ENCODE peak calls at places on chromosomes 1 and 21, in five cellular contexts. H is H1, V is K562, I is HepG2, O is GM12878. B is an unnamed sample.

GRCh38 chr1:65434760-65435159 is 14.3 kb downstream of the LEPR start:
- DNase-seq in H (no peak), V (no peak), I (no peak), O (no peak), B (no peak)

GRCh38 chr21:15063081-15063820 is 1.5 kb downstream of the NRIP1 start:
- DNase-seq in I (peak), V (peak), O (no peak), H (no peak), B (no peak)

GRCh38 chr1:200323856-200324400 is 85.9 kb downstream of the ZNF281 start:
- DNase-seq in I (no peak), O (no peak), H (no peak), V (no peak), B (no peak)

GRCh38 chr21:43884012-43884860 is 19.2 kb downstream of the AGPAT3 start:
- DNase-seq in H (no peak), I (peak), V (peak), O (no peak), B (peak)

GRCh38 chr1:218659911-218660677 is 315.0 kb downstream of the TGFB2 start:
- DNase-seq in V (no peak), O (no peak), I (no peak), H (no peak), B (no peak)

GRCh38 chr1:8562881-8563865 is 245.3 kb downstream of the SLC45A1 start:
- DNase-seq in V (peak), H (no peak), I (peak), O (no peak), B (no peak)

GRCh38 chr1:17053071-17053684 is 654 bp downstream of the SDHB start:
- DNase-seq in I (no peak), H (no peak), O (no peak), V (peak), B (no peak)

GRCh38 chr1:209402697-209403096 is 180.8 kb upstream of the CAMK1G start:
- DNase-seq in O (no peak), I (no peak), H (no peak), V (no peak), B (no peak)

GRCh38 chr21:37536616-37537278 is 170.2 kb downstream of the DYRK1A start:
- DNase-seq in V (peak), I (no peak), O (no peak), H (no peak), B (no peak)

GRCh38 chr1:51915958-51916357 is 37.4 kb upstream of the NRDC start:
- DNase-seq in O (no peak), H (no peak), I (no peak), V (no peak), B (no peak)

GRCh38 chr1:41535236-41535720 is 50.8 kb upstream of the EDN2 start:
- DNase-seq in I (no peak), O (no peak), V (no peak), H (no peak), B (no peak)

GRCh38 chr1:232891116-232891515 is 59.3 kb upstream of the NTPCR start:
- DNase-seq in O (no peak), V (no peak), H (no peak), I (no peak), B (no peak)

GRCh38 chr1:32071758-32072621 is 749 bp upstream of the TMEM39B start:
- DNase-seq in V (no peak), I (peak), O (no peak), H (no peak), B (no peak)

GRCh38 chr1:217089239-217090014 is 366.2 kb upstream of the ESRRG start:
- DNase-seq in O (no peak), I (no peak), V (no peak), H (no peak), B (no peak)

GRCh38 chr1:204150702-204151561 is 912 bp downstream of the ETNK2 start:
- DNase-seq in O (no peak), H (no peak), I (no peak), V (no peak), B (no peak)

GRCh38 chr1:30249446-30250337 is 473.7 kb downstream of the MATN1 start:
- DNase-seq in I (no peak), O (no peak), H (no peak), V (no peak), B (no peak)

GRCh38 chr1:234699795-234700665 is 90.1 kb upstream of the IRF2BP2 start:
- DNase-seq in V (peak), I (no peak), O (peak), H (no peak), B (peak)

GRCh38 chr1:89938171-89939055 is 56.5 kb upstream of the ZNF326 start:
- DNase-seq in H (no peak), O (no peak), I (peak), V (peak), B (no peak)

GRCh38 chr1:225848044-225848955 is 33.9 kb downstream of the TMEM63A start:
- DNase-seq in I (no peak), V (peak), O (peak), H (no peak), B (no peak)

GRCh38 chr1:109783436-109783835 is 19.7 kb upstream of the EPS8L3 start:
- DNase-seq in O (no peak), H (no peak), I (no peak), V (no peak), B (peak)

GRCh38 chr1:116506132-116507004 is 64.5 kb downstream of the CD58 start:
- DNase-seq in V (peak), I (no peak), H (no peak), O (no peak), B (no peak)

GRCh38 chr1:36359911-36360310 is 25.8 kb downstream of the STK40 start:
- DNase-seq in O (no peak), H (no peak), V (no peak), I (no peak), B (no peak)

GRCh38 chr1:182625716-182626504 is 21.7 kb upstream of the RGS16 start:
- DNase-seq in O (no peak), H (no peak), I (no peak), V (no peak), B (no peak)
- TF ChIP-seq ATF3 in O (no peak), H (no peak), I (no peak), V (no peak), B (no peak)

GRCh38 chr1:102896286-102896685 is 212.0 kb downstream of the COL11A1 start:
- DNase-seq in I (no peak), O (no peak), V (no peak), H (no peak), B (no peak)

GRCh38 chr1:102899935-102900334 is 208.4 kb downstream of the COL11A1 start:
- DNase-seq in O (no peak), I (no peak), H (no peak), V (no peak), B (no peak)

GRCh38 chr1:102902045-102902444 is 206.3 kb downstream of the COL11A1 start:
- DNase-seq in H (no peak), V (no peak), I (no peak), O (no peak), B (no peak)

GRCh38 chr1:102896771-102897170 is 211.6 kb downstream of the COL11A1 start:
- DNase-seq in H (no peak), O (no peak), I (no peak), V (no peak), B (no peak)

DNA sequence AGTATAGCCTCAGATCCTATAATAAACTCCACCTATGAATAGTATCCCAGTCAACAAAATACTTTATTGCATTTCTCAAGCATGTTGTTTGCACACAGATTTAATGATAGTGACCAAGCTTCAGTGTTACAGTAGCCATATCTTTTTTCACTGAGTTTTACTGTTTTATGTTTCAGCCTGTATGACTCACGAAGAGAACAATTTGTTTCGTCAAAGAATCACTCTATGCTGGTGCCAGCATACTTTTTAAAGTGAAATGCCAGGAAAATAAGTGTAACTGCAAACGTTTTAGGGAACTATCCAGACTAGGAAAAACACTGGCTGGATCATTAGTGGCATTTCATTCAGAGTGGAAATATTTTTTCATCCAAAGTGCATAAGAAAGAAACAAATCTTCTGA is 210.8 kb downstream of the COL11A1 start:
- DNase-seq in V (no peak), I (no peak), O (no peak), H (no peak), B (no peak)
- TF ChIP-seq JUND in V (no peak), I (no peak), O (no peak), H (no peak), B (no peak)

DNA sequence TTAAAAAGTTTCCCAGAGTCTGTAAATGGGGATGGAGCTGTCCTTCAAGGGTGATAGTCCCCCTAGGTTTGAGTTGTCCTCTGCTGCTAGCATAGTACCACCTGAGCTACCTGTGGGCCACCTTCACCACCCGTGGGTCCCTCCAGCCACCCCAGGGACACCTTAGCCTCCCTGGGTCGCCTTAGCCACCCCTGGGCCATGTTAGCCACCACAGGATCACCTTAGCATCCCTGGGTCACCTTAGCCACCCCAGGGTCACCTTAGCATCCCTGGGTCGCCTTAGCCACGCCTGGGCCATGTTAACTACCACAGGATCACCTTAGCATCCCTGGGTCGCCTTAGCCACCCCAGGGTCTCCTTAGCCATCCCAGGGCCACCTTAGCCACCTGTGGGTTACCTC is 67.1 kb downstream of the ADARB1 start:
- DNase-seq in I (no peak), H (no peak), V (no peak), O (no peak), B (no peak)
- H3K9ac ChIP-seq in I (no peak), H (no peak), V (no peak), O (no peak), B (no peak)

GRCh38 chr21:26140185-26140584 is 30.4 kb downstream of the APP start:
- DNase-seq in V (peak), H (no peak), I (peak), O (no peak), B (peak)
- TF ChIP-seq ATF3 in V (no peak), H (no peak), I (no peak), O (no peak), B (no peak)

GRCh38 chr1:5896706-5897105 is 95.5 kb downstream of the NPHP4 start:
- DNase-seq in O (no peak), I (no peak), H (no peak), V (no peak), B (no peak)
- TF ChIP-seq JUND in O (no peak), I (no peak), H (no peak), V (no peak), B (no peak)

GRCh38 chr1:151519667-151520066 is 8.5 kb downstream of the CGN start:
- DNase-seq in I (no peak), V (no peak), H (no peak), O (no peak), B (no peak)

GRCh38 chr1:151518936-151519335 is 7.7 kb downstream of the CGN start:
- DNase-seq in V (no peak), I (no peak), H (no peak), O (no peak), B (no peak)

GRCh38 chr1:151523331-151523730 is 12.1 kb downstream of the CGN start:
- DNase-seq in H (no peak), V (no peak), I (no peak), O (no peak), B (no peak)

GRCh38 chr1:151518431-151518830 is 7.2 kb downstream of the CGN start:
- DNase-seq in V (no peak), H (no peak), O (no peak), I (no peak), B (no peak)

DNA sequence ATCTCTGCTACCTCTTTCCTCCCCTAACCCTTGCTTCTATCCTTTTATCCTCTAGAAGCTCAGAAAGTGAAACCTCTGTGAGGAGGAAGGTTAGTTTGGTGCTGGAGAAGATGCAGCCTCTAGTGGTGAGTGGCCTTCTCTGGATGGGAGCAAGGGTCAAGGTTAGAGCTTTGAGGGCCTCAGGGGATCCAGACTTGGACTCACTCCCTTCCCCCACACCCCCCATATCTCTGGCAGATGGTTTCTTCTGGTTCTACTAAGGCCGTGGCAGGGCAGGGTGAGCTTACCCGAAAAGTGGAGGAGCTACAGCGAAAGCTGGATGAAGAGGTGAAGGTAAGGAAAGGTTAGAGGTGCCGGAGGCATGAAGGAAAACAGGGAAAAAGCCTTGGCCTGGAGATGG is 9.2 kb downstream of the CGN start:
- DNase-seq in V (no peak), I (no peak), H (no peak), O (no peak), B (no peak)
- H3K9ac ChIP-seq in V (no peak), I (no peak), H (no peak), O (no peak), B (no peak)

GRCh38 chr1:213986020-213986924 is 1.5 kb upstream of the PROX1 start:
- DNase-seq in H (no peak), O (no peak), V (no peak), I (no peak), B (no peak)

GRCh38 chr1:213986925-213987250 is 885 bp upstream of the PROX1 start:
- DNase-seq in H (no peak), V (no peak), O (no peak), I (no peak), B (no peak)

GRCh38 chr1:213988639-213989070 is 882 bp downstream of the PROX1 start:
- DNase-seq in H (no peak), O (no peak), V (no peak), I (no peak), B (no peak)

GRCh38 chr1:213987876-213988638 is at the start of gene PROX1:
- DNase-seq in I (peak), O (no peak), V (peak), H (no peak), B (no peak)

GRCh38 chr1:213987422-213987875 is 324 bp upstream of the PROX1 start:
- DNase-seq in I (no peak), H (no peak), O (no peak), V (no peak), B (no peak)
- TF ChIP-seq ATF3 in I (no peak), H (no peak), O (no peak), V (no peak), B (no peak)

DNA sequence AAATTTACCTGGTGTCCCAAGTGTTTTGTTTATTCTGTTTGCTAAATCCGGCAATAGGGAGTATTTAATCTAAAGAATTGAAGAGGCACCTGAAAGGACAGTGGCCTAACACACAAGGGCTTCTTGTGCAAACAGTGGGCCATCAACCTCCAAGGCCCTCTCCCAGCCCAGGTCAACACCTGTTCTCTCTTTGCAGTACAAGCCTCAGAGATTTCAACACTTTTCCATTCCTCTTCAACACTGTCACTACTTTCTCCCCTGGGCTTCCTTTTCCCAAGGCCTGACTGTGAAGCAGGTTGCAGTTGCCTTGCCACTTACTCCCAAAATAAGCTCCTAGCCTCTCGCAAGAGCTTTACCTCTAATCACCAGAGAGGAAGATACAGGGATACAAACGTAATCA is 3.2 kb upstream of the SNAPIN start:
- DNase-seq in H (no peak), I (peak), O (no peak), V (no peak), B (no peak)
- TF ChIP-seq JUND in H (no peak), I (no peak), O (no peak), V (no peak), B (no peak)